ENCODE peak calls at places on chromosomes 16 and 17, in nine cellular contexts. A, S, E, O, M, T, X, B and D are unnamed samples.

GRCh38 chr17:80047176-80047575 is 10.7 kb downstream of the CCDC40 start:
- DNase-seq in E (no peak), S (no peak), T (no peak), A (no peak), X (no peak), M (no peak), B (no peak), O (no peak), D (no peak)

GRCh38 chr16:3007957-3008748 is 4.6 kb upstream of the CLDN9 start:
- DNase-seq in T (no peak), O (no peak), M (no peak), B (no peak), A (no peak), S (no peak), X (no peak), E (no peak), D (no peak)

GRCh38 chr16:31427441-31428276 is 501 bp downstream of the COX6A2 start:
- DNase-seq in E (peak), X (peak), T (no peak), M (peak), A (no peak), O (peak), S (peak), B (peak), D (peak)

GRCh38 chr17:7910281-7910680 is 5.8 kb downstream of the RNF227 start:
- DNase-seq in O (no peak), A (no peak), E (no peak), B (no peak), S (no peak), X (no peak), T (no peak), M (no peak), D (no peak)

GRCh38 chr16:56844056-56844455 is 21.0 kb upstream of the SLC12A3 start:
- DNase-seq in M (no peak), E (no peak), T (no peak), B (no peak), A (no peak), S (no peak), X (no peak), O (no peak), D (no peak)

GRCh38 chr17:70675070-70675590 is 505.8 kb downstream of the KCNJ2 start:
- DNase-seq in O (no peak), A (no peak), M (no peak), X (no peak), B (no peak), T (no peak), E (no peak), S (no peak), D (no peak)

GRCh38 chr16:68859827-68860226 is 16.5 kb downstream of the TANGO6 start:
- DNase-seq in S (no peak), A (no peak), T (no peak), B (no peak), E (no peak), X (no peak), M (no peak), O (no peak), D (no peak)

GRCh38 chr16:23801387-23801786 is 34.4 kb upstream of the PRKCB start:
- DNase-seq in E (peak), S (peak), O (peak), B (peak), A (no peak), X (peak), T (peak), M (peak), D (peak)

GRCh38 chr17:51164911-51165679 is 1.1 kb upstream of the NME2 start:
- DNase-seq in T (no peak), B (peak), M (no peak), O (peak), X (no peak), S (peak), A (no peak), E (no peak), D (no peak)